ENCODE peak calls at places on chromosomes 1 and 21, in four cellular contexts. F is CD4-positive, alpha-beta T cell; L is stimulated activated CD4-positive, alpha-beta T cell treated with anti-CD3 and anti-CD28 coated beads, Interleukin-12 subunit alpha, Interleukin-12 subunit beta, amount 100 ng/mL, for 48 hours; E is NCI-H1092. V is an unnamed sample.

GRCh38 chr21:17139696-17140095 is 373.1 kb upstream of the CXADR start:
- DNase-seq in F (no peak), L (no peak), E (no peak), V (no peak)

GRCh38 chr1:224377676-224378006 is 21.0 kb downstream of the CNIH4 start:
- DNase-seq in F (no peak), L (peak), E (no peak), V (peak)

GRCh38 chr1:31759266-31760023 is 4.7 kb downstream of the ADGRB2 start:
- DNase-seq in F (no peak), L (no peak), E (no peak), V (no peak)

GRCh38 chr1:66937529-66938234 is 12.9 kb downstream of the MIER1 start:
- DNase-seq in F (no peak), L (no peak), E (no peak), V (no peak)

GRCh38 chr1:43799656-43800629 is 92.6 kb downstream of the ST3GAL3 start:
- DNase-seq in F (no peak), L (no peak), E (no peak), V (no peak)

GRCh38 chr21:34836103-34836932 is 167.5 kb downstream of the CLIC6 start:
- DNase-seq in F (no peak), L (no peak), E (no peak), V (no peak)

GRCh38 chr21:33403786-33404571 is 766 bp downstream of the IFNGR2 start:
- DNase-seq in F (peak), L (peak), E (no peak), V (no peak)

GRCh38 chr1:227521782-227522181 is 41.6 kb upstream of the ZNF678 start:
- DNase-seq in F (no peak), L (no peak), E (no peak), V (no peak)

GRCh38 chr21:35382696-35383095 is 333.6 kb upstream of the RUNX1 start:
- DNase-seq in F (no peak), L (no peak), E (no peak), V (no peak)

GRCh38 chr1:208254376-208254775 is 10.2 kb upstream of the PLXNA2 start:
- DNase-seq in F (no peak), L (no peak), E (no peak), V (no peak)

GRCh38 chr1:110673805-110674336 is 869 bp downstream of the KCNA3 start:
- DNase-seq in F (peak), L (no peak), E (no peak), V (no peak)

GRCh38 chr1:18919174-18919905 is 17.0 kb upstream of the ALDH4A1 start:
- DNase-seq in F (no peak), L (no peak), E (no peak), V (no peak)

GRCh38 chr1:45658171-45658570 is 28.2 kb downstream of the GPBP1L1 start:
- DNase-seq in F (no peak), L (no peak), E (no peak), V (no peak)

GRCh38 chr1:17538428-17539130 is 919 bp upstream of the ARHGEF10L start:
- DNase-seq in F (no peak), L (no peak), E (no peak), V (no peak)

GRCh38 chr1:118247593-118247992 is 62.6 kb upstream of the SPAG17 start:
- DNase-seq in F (no peak), L (no peak), E (no peak), V (no peak)

GRCh38 chr1:199545780-199546179 is 481.7 kb upstream of the NR5A2 start:
- DNase-seq in F (no peak), L (no peak), E (no peak), V (no peak)

GRCh38 chr1:222370911-222371717 is 176.8 kb downstream of the HHIPL2 start:
- DNase-seq in F (no peak), L (no peak), E (no peak), V (no peak)

GRCh38 chr1:27137544-27138075 is 17.3 kb downstream of the SLC9A1 start:
- DNase-seq in F (no peak), L (no peak), E (no peak), V (no peak)

GRCh38 chr21:42414928-42415769 is 11.4 kb downstream of the UBASH3A start:
- DNase-seq in F (peak), L (peak), E (no peak), V (peak)

GRCh38 chr1:47594627-47595026 is 156.8 kb downstream of the FOXD2 start:
- DNase-seq in F (no peak), L (no peak), E (no peak), V (no peak)

GRCh38 chr1:97893844-97894243 is 27.0 kb downstream of the DPYD start:
- DNase-seq in F (no peak), L (no peak), E (no peak), V (no peak)

GRCh38 chr1:70504176-70504820 is 93.2 kb downstream of the CTH start:
- DNase-seq in F (no peak), L (no peak), E (no peak), V (peak)